ENCODE peak calls at places on chromosomes 16 and 17, in five cellular contexts. M is head of caudate nucleus, Y is neural progenitor cell, S is KBM-7, I is left cardiac atrium. Z is an unnamed sample.

GRCh38 chr17:15981646-15982580 is 17.6 kb downstream of the ZSWIM7 start:
- DNase-seq in M (no peak), Y (no peak), S (no peak), I (no peak), Z (no peak)

GRCh38 chr17:50557265-50558029 is 3.1 kb upstream of the CACNA1G start:
- DNase-seq in M (no peak), Y (no peak), S (no peak), I (no peak), Z (no peak)

GRCh38 chr16:17777461-17777863 is 306.7 kb upstream of the XYLT1 start:
- DNase-seq in M (peak), Y (no peak), S (no peak), I (no peak), Z (no peak)

GRCh38 chr17:55668581-55668980 is 54.1 kb downstream of the TMEM100 start:
- DNase-seq in M (no peak), Y (no peak), S (no peak), I (no peak), Z (no peak)

GRCh38 chr16:13013043-13013442 is 111.6 kb downstream of the SHISA9 start:
- DNase-seq in M (no peak), Y (no peak), S (no peak), I (no peak), Z (no peak)

GRCh38 chr16:13143551-13143950 is 242.2 kb downstream of the SHISA9 start:
- DNase-seq in M (no peak), Y (no peak), S (no peak), I (no peak), Z (no peak)

GRCh38 chr16:26614102-26614864 is 452.4 kb upstream of the C16orf82 start:
- DNase-seq in M (no peak), Y (peak), S (no peak), I (no peak), Z (no peak)

GRCh38 chr17:50206604-50207293 is 5.3 kb upstream of the COL1A1 start:
- DNase-seq in M (no peak), Y (peak), S (no peak), I (peak), Z (no peak)